ENCODE peak calls at places on chromosome 19, in five cellular contexts. One of them, this sample, is unnamed. For H3K4me1, the result is how much of the 10 kb centered on the place peaks cover.

GRCh38 chr19:55352040-55352439 is 2.5 kb downstream of the COX6B2 start:
- DNase-seq in neural progenitor cell: no peak
- DNase-seq in BE2C: no peak
- DNase-seq in cardiac muscle cell: no peak
- DNase-seq in upper lobe of right lung: no peak
- DNase-seq in this sample: no peak

GRCh38 chr19:54416695-54417491 is 1.6 kb downstream of the TTYH1 start:
- DNase-seq in cardiac muscle cell: no peak
- DNase-seq in upper lobe of right lung: no peak
- DNase-seq in neural progenitor cell: peak
- DNase-seq in BE2C: no peak
- DNase-seq in this sample: no peak

GRCh38 chr19:39139305-39140194 is 14.0 kb downstream of the PAK4 start:
- DNase-seq in upper lobe of right lung: no peak
- DNase-seq in cardiac muscle cell: peak
- DNase-seq in neural progenitor cell: peak
- DNase-seq in BE2C: no peak
- DNase-seq in this sample: no peak

GRCh38 chr19:53507523-53508442 is 30.2 kb upstream of the ZNF331 start:
- DNase-seq in cardiac muscle cell: no peak
- DNase-seq in BE2C: no peak
- DNase-seq in neural progenitor cell: no peak
- DNase-seq in upper lobe of right lung: no peak
- DNase-seq in this sample: no peak

GRCh38 chr19:23565256-23565655 is 121.8 kb downstream of the ZNF675 start:
- DNase-seq in upper lobe of right lung: no peak
- DNase-seq in cardiac muscle cell: no peak
- DNase-seq in BE2C: no peak
- DNase-seq in neural progenitor cell: no peak
- DNase-seq in this sample: no peak

GRCh38 chr19:40682431-40682964 is 8.0 kb downstream of the NUMBL start:
- DNase-seq in upper lobe of right lung: no peak
- DNase-seq in cardiac muscle cell: no peak
- DNase-seq in neural progenitor cell: no peak
- DNase-seq in BE2C: no peak
- DNase-seq in this sample: no peak

GRCh38 chr19:15323496-15324235 is 8.7 kb downstream of the BRD4 start:
- DNase-seq in BE2C: no peak
- DNase-seq in cardiac muscle cell: peak
- DNase-seq in neural progenitor cell: no peak
- DNase-seq in upper lobe of right lung: peak
- DNase-seq in this sample: no peak

GRCh38 chr19:33438987-33439781 is 65.7 kb downstream of the CEBPG start:
- DNase-seq in cardiac muscle cell: no peak
- DNase-seq in upper lobe of right lung: peak
- DNase-seq in neural progenitor cell: no peak
- DNase-seq in BE2C: no peak
- DNase-seq in this sample: no peak

GRCh38 chr19:913080-913748 is at the start of gene R3HDM4:
- DNase-seq in neural progenitor cell: peak
- DNase-seq in BE2C: peak
- DNase-seq in upper lobe of right lung: peak
- DNase-seq in cardiac muscle cell: peak
- DNase-seq in this sample: peak

GRCh38 chr19:315811-316210 is 24.6 kb upstream of the PLPP2 start:
- DNase-seq in upper lobe of right lung: no peak
- DNase-seq in cardiac muscle cell: no peak
- DNase-seq in neural progenitor cell: no peak
- DNase-seq in BE2C: no peak
- DNase-seq in this sample: no peak

GRCh38 chr19:3404324-3405260 is 38.2 kb downstream of the NFIC start:
- DNase-seq in upper lobe of right lung: peak
- DNase-seq in BE2C: no peak
- DNase-seq in neural progenitor cell: no peak
- DNase-seq in cardiac muscle cell: peak
- DNase-seq in this sample: no peak

GRCh38 chr19:44747739-44748425 is 626 bp upstream of the BCL3 start:
- DNase-seq in BE2C: peak
- DNase-seq in cardiac muscle cell: peak
- DNase-seq in upper lobe of right lung: peak
- DNase-seq in neural progenitor cell: peak
- DNase-seq in this sample: no peak

GRCh38 chr19:35264281-35265125 is 4.3 kb upstream of the USF2 start:
- DNase-seq in cardiac muscle cell: no peak
- DNase-seq in upper lobe of right lung: peak
- DNase-seq in neural progenitor cell: no peak
- DNase-seq in BE2C: no peak
- DNase-seq in this sample: no peak

GRCh38 chr19:46713781-46714522 is 3.0 kb downstream of the PRKD2 start:
- DNase-seq in neural progenitor cell: peak
- DNase-seq in cardiac muscle cell: peak
- DNase-seq in upper lobe of right lung: peak
- DNase-seq in BE2C: peak
- DNase-seq in this sample: peak

GRCh38 chr19:42528354-42529247 is at the start of gene CEACAM1:
- DNase-seq in neural progenitor cell: no peak
- DNase-seq in upper lobe of right lung: peak
- DNase-seq in BE2C: no peak
- DNase-seq in cardiac muscle cell: peak
- DNase-seq in this sample: peak

GRCh38 chr19:29294343-29294811 is 81.4 kb upstream of the UQCRFS1 start:
- DNase-seq in upper lobe of right lung: no peak
- DNase-seq in neural progenitor cell: no peak
- DNase-seq in BE2C: no peak
- DNase-seq in cardiac muscle cell: peak
- DNase-seq in this sample: no peak

GRCh38 chr19:1170938-1171754 is 2.9 kb downstream of the SBNO2 start:
- DNase-seq in BE2C: no peak
- DNase-seq in cardiac muscle cell: no peak
- DNase-seq in upper lobe of right lung: peak
- DNase-seq in neural progenitor cell: peak
- DNase-seq in this sample: no peak

GRCh38 chr19:55304279-55304978 is 20.6 kb downstream of the BRSK1 start:
- DNase-seq in upper lobe of right lung: no peak
- DNase-seq in BE2C: peak
- DNase-seq in cardiac muscle cell: peak
- DNase-seq in neural progenitor cell: peak
- DNase-seq in this sample: peak

GRCh38 chr19:47581605-47582319 is 8.8 kb upstream of the ZNF541 start:
- DNase-seq in BE2C: no peak
- DNase-seq in neural progenitor cell: no peak
- DNase-seq in upper lobe of right lung: peak
- DNase-seq in cardiac muscle cell: no peak
- DNase-seq in this sample: no peak

GRCh38 chr19:14318873-14319272 is 62.4 kb upstream of the ADGRE5 start:
- DNase-seq in neural progenitor cell: peak
- DNase-seq in cardiac muscle cell: no peak
- DNase-seq in upper lobe of right lung: no peak
- DNase-seq in BE2C: no peak
- DNase-seq in this sample: no peak

GRCh38 chr19:11673608-11674041 is 65.1 kb downstream of the ZNF823 start:
- DNase-seq in cardiac muscle cell: peak
- DNase-seq in neural progenitor cell: peak
- DNase-seq in upper lobe of right lung: peak
- DNase-seq in BE2C: peak
- DNase-seq in this sample: peak

GRCh38 chr19:55657004-55657747 is 2.3 kb downstream of the U2AF2 start:
- DNase-seq in BE2C: no peak
- DNase-seq in upper lobe of right lung: no peak
- DNase-seq in neural progenitor cell: no peak
- DNase-seq in cardiac muscle cell: peak
- DNase-seq in this sample: no peak

GRCh38 chr19:6476155-6476895 is 5.3 kb downstream of the DENND1C start:
- DNase-seq in BE2C: peak
- DNase-seq in cardiac muscle cell: peak
- DNase-seq in neural progenitor cell: peak
- DNase-seq in upper lobe of right lung: peak
- DNase-seq in this sample: peak

GRCh38 chr19:368624-369020 is 24.0 kb upstream of the MIER2 start:
- DNase-seq in upper lobe of right lung: no peak
- DNase-seq in neural progenitor cell: no peak
- DNase-seq in cardiac muscle cell: no peak
- DNase-seq in BE2C: no peak
- DNase-seq in this sample: no peak

GRCh38 chr19:6249296-6249695 is 30.5 kb downstream of the MLLT1 start:
- DNase-seq in cardiac muscle cell: peak
- DNase-seq in neural progenitor cell: no peak
- DNase-seq in upper lobe of right lung: no peak
- DNase-seq in BE2C: no peak
- DNase-seq in this sample: peak

GRCh38 chr19:47539747-47540311 is 25.0 kb upstream of the NAPA start:
- DNase-seq in neural progenitor cell: no peak
- DNase-seq in cardiac muscle cell: no peak
- DNase-seq in upper lobe of right lung: no peak
- DNase-seq in BE2C: no peak
- DNase-seq in this sample: no peak

GRCh38 chr19:54418030-54418929 is 3.0 kb downstream of the TTYH1 start:
- DNase-seq in upper lobe of right lung: no peak
- DNase-seq in BE2C: no peak
- DNase-seq in neural progenitor cell: peak
- DNase-seq in cardiac muscle cell: peak
- DNase-seq in this sample: no peak

GRCh38 chr19:40341601-40342482 is 6.4 kb downstream of the C19orf47 start:
- DNase-seq in cardiac muscle cell: no peak
- DNase-seq in neural progenitor cell: no peak
- DNase-seq in BE2C: no peak
- DNase-seq in upper lobe of right lung: peak
- DNase-seq in this sample: no peak

GRCh38 chr19:27672309-27673047 is 1540.5 kb downstream of the UQCRFS1 start:
- DNase-seq in neural progenitor cell: no peak
- DNase-seq in BE2C: no peak
- DNase-seq in upper lobe of right lung: no peak
- DNase-seq in cardiac muscle cell: no peak
- DNase-seq in this sample: no peak

GRCh38 chr19:51710163-51710562 is 13.6 kb downstream of the HAS1 start:
- DNase-seq in upper lobe of right lung: no peak
- DNase-seq in BE2C: no peak
- DNase-seq in neural progenitor cell: no peak
- DNase-seq in cardiac muscle cell: peak
- DNase-seq in this sample: no peak

GRCh38 chr19:50333737-50334617 is 4.8 kb upstream of the KCNC3 start:
- DNase-seq in neural progenitor cell: peak
- DNase-seq in upper lobe of right lung: peak
- DNase-seq in cardiac muscle cell: peak
- DNase-seq in BE2C: peak
- DNase-seq in this sample: peak
- H3K4me3 ChIP-seq in neural progenitor cell: peak
- H3K4me3 ChIP-seq in upper lobe of right lung: peak
- H3K4me3 ChIP-seq in cardiac muscle cell: peak
- H3K4me3 ChIP-seq in BE2C: peak
- H3K4me3 ChIP-seq in this sample: peak

GRCh38 chr19:10430505-10431253 is 10.3 kb downstream of the PDE4A start:
- DNase-seq in neural progenitor cell: peak
- DNase-seq in BE2C: peak
- DNase-seq in cardiac muscle cell: peak
- DNase-seq in upper lobe of right lung: peak
- DNase-seq in this sample: no peak
- H3K4me1 ChIP-seq in neural progenitor cell: under half
- H3K4me1 ChIP-seq in BE2C: under half
- H3K4me1 ChIP-seq in cardiac muscle cell: under half
- H3K4me1 ChIP-seq in upper lobe of right lung: under half
- H3K4me1 ChIP-seq in this sample: half or more

DNA sequence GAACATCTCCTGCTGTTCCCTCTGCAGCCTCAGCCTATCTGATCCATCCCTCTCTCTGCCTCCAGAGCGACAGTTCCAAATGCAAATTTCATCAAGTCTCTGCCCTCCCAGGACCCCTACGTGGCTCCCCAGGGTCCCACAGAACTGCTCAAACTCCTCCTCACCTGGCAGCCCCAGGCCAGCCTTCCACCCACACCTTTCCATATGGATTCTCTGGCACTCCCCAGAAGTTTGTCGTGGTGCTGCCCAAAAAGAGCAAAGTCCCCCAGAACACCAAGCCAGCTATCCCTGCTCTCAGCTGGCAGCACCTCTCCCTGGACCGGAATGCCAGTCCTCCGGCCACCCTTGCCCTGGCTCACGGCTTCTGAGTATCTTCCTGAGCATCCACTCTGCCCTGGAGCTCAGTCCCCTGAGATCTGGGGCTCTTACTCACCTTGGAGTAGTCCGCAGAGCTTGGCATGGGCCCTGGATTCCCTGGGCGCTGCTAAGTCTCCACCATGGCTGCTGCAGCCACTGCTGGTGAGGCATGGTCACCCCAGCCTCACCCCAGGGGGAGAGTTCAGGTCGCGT is 166.5 kb upstream of the ZNF507 start:
- DNase-seq in cardiac muscle cell: no peak
- DNase-seq in neural progenitor cell: no peak
- DNase-seq in BE2C: no peak
- DNase-seq in upper lobe of right lung: no peak
- DNase-seq in this sample: no peak
- TF ChIP-seq CTCF in cardiac muscle cell: no peak
- TF ChIP-seq CTCF in neural progenitor cell: no peak
- TF ChIP-seq CTCF in BE2C: no peak
- TF ChIP-seq CTCF in upper lobe of right lung: no peak
- TF ChIP-seq CTCF in this sample: no peak

DNA sequence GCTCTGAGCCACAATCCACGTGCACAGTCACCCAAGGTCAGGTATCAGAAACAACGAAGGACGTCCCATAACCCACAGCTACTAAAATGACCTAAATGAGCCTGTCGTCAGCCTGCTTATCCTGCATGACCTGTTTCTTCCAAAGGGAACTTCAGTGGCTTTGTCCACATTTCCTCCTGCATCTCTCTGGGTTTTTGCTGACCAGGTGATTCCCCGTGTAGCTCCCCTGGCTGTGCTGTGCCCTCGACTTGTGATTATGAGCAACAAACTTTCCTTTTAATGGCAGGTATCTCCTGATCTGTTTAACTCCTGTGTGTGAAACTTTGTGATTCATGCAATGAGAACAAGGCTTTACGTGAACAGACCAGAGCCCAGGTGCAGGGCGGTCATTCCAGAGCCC is 81.0 kb downstream of the PEG3 start:
- DNase-seq in upper lobe of right lung: no peak
- DNase-seq in neural progenitor cell: no peak
- DNase-seq in BE2C: no peak
- DNase-seq in cardiac muscle cell: no peak
- DNase-seq in this sample: no peak
- H3K4me3 ChIP-seq in upper lobe of right lung: no peak
- H3K4me3 ChIP-seq in neural progenitor cell: no peak
- H3K4me3 ChIP-seq in BE2C: no peak
- H3K4me3 ChIP-seq in cardiac muscle cell: no peak
- H3K4me3 ChIP-seq in this sample: no peak

GRCh38 chr19:38003427-38004099 is 96.6 kb downstream of the SIPA1L3 start:
- DNase-seq in upper lobe of right lung: peak
- DNase-seq in cardiac muscle cell: peak
- DNase-seq in neural progenitor cell: peak
- DNase-seq in BE2C: peak
- DNase-seq in this sample: peak
- H3K4me1 ChIP-seq in upper lobe of right lung: under half
- H3K4me1 ChIP-seq in cardiac muscle cell: under half
- H3K4me1 ChIP-seq in neural progenitor cell: under half
- H3K4me1 ChIP-seq in BE2C: under half
- H3K4me1 ChIP-seq in this sample: under half